ENCODE peak calls at places on chromosome 16, in six cellular contexts. G, T, W, Y, R and O are unnamed samples.

GRCh38 chr16:30963925-30964511 is 6.5 kb downstream of the SETD1A start:
- DNase-seq in G (no peak), T (no peak), W (no peak), Y (no peak), R (no peak), O (no peak)

GRCh38 chr16:55657616-55658015 is 1.8 kb downstream of the SLC6A2 start:
- DNase-seq in G (no peak), T (no peak), W (no peak), Y (no peak), R (no peak), O (no peak)

GRCh38 chr16:78377312-78377711 is 277.9 kb downstream of the WWOX start:
- DNase-seq in G (no peak), T (no peak), W (no peak), Y (no peak), R (no peak), O (no peak)

GRCh38 chr16:78443780-78444422 is 344.4 kb downstream of the WWOX start:
- DNase-seq in G (no peak), T (peak; percentile 44), W (no peak), Y (no peak), R (no peak), O (no peak)

GRCh38 chr16:75226550-75227360 is 8.0 kb downstream of the CTRB1 start:
- DNase-seq in G (no peak), T (no peak), W (peak; percentile 21), Y (no peak), R (no peak), O (no peak)

GRCh38 chr16:80792031-80792430 is 12.4 kb downstream of the CDYL2 start:
- DNase-seq in G (no peak), T (no peak), W (peak; percentile 65), Y (no peak), R (no peak), O (no peak)

GRCh38 chr16:81220369-81220768 is 18.1 kb upstream of the BCO1 start:
- DNase-seq in G (no peak), T (no peak), W (no peak), Y (no peak), R (no peak), O (no peak)

GRCh38 chr16:72985148-72985882 is 62.6 kb downstream of the ZFHX3 start:
- DNase-seq in G (no peak), T (no peak), W (no peak), Y (no peak), R (no peak), O (no peak)

GRCh38 chr16:54281535-54282201 is 4.9 kb downstream of the IRX3 start:
- DNase-seq in G (peak; percentile 34), T (no peak), W (no peak), Y (no peak), R (no peak), O (no peak)

GRCh38 chr16:19573997-19574396 is 18.5 kb downstream of the VPS35L start:
- DNase-seq in G (no peak), T (no peak), W (no peak), Y (no peak), R (no peak), O (no peak)

GRCh38 chr16:28207425-28207824 is 4.3 kb downstream of the XPO6 start:
- DNase-seq in G (no peak), T (no peak), W (peak; percentile 18), Y (no peak), R (no peak), O (no peak)

GRCh38 chr16:10168258-10168657 is 14.0 kb downstream of the GRIN2A start:
- DNase-seq in G (no peak), T (no peak), W (no peak), Y (no peak), R (no peak), O (no peak)

GRCh38 chr16:87809150-87809902 is 43.5 kb upstream of the KLHDC4 start:
- DNase-seq in G (no peak), T (no peak), W (peak; percentile 7), Y (peak; percentile 82), R (no peak), O (no peak)

GRCh38 chr16:58360041-58360634 is 32.1 kb upstream of the GINS3 start:
- DNase-seq in G (no peak), T (no peak), W (no peak), Y (no peak), R (no peak), O (no peak)

GRCh38 chr16:23408242-23409201 is 44.5 kb downstream of the COG7 start:
- DNase-seq in G (no peak), T (no peak), W (no peak), Y (no peak), R (no peak), O (no peak)

GRCh38 chr16:81493755-81494433 is 49.3 kb downstream of the CMIP start:
- DNase-seq in G (no peak), T (peak; percentile 84), W (peak; percentile 94), Y (peak; percentile 57), R (peak; percentile 21), O (peak; percentile 83)

GRCh38 chr16:67163164-67163902 is 1.2 kb upstream of the HSF4 start:
- DNase-seq in G (peak; percentile 56), T (no peak), W (peak; percentile 55), Y (no peak), R (no peak), O (no peak)

GRCh38 chr16:64416232-64417010 is 705.4 kb downstream of the CDH11 start:
- DNase-seq in G (no peak), T (no peak), W (peak; percentile 64), Y (no peak), R (no peak), O (no peak)

GRCh38 chr16:88785106-88785924 is at the start of gene PIEZO1:
- DNase-seq in G (peak; percentile 53), T (peak; percentile 93), W (peak; percentile 53), Y (no peak), R (no peak), O (peak; percentile 62)

GRCh38 chr16:30051518-30051917 is 14.0 kb upstream of the ALDOA start:
- DNase-seq in G (no peak), T (no peak), W (peak; percentile 75), Y (no peak), R (no peak), O (no peak)

GRCh38 chr16:50641818-50642187 is 39.3 kb downstream of the SNX20 start:
- DNase-seq in G (no peak), T (no peak), W (no peak), Y (no peak), R (no peak), O (no peak)

GRCh38 chr16:85057212-85057889 is 29.8 kb downstream of the KIAA0513 start:
- DNase-seq in G (peak; percentile 55), T (peak; percentile 78), W (no peak), Y (peak; percentile 48), R (no peak), O (peak; percentile 33)

GRCh38 chr16:11358531-11358930 is 13.3 kb downstream of the RMI2 start:
- DNase-seq in G (no peak), T (no peak), W (no peak), Y (no peak), R (no peak), O (no peak)

GRCh38 chr16:67116388-67117311 is 6.9 kb downstream of the PHAF1 start:
- DNase-seq in G (no peak), T (no peak), W (peak; percentile 26), Y (peak; percentile 66), R (no peak), O (no peak)

GRCh38 chr16:56747486-56748045 is 17.6 kb downstream of the NUP93 start:
- DNase-seq in G (no peak), T (no peak), W (no peak), Y (no peak), R (no peak), O (no peak)

DNA sequence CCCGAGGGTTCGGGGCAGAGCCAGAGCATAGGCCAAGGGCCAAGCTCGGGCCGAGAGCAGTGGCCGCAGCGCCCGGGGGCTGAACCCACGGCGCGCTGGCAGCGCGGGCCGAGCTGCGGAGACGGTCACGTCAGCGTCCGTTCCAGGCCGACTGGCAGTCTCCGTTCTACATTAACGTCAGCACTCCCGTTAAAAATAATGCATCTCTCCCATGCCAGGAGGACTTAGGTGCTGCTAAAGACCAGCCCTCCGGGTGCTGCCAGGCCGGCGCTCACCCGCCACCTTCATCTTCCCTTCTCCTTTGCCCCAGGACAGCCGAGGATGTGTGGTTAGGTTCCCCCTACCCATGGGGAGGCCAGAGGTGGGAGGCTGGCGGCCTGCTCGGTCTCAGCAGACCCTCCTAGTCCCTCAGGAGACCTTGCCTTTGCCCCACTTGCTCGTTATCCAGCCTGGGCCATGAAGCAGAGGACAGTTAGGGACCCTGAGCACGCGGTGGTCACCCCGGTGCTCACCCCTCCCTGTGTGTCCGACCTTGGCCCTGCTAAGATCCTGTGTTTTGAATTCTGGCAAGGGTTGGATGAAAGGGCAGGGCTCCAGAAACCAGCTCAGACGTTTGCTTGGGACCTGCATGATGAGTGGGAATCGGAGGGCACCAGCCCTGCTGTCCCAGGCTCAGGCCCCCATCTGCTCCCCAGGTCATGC is 570 bp downstream of the MPG start:
- DNase-seq in G (no peak), T (no peak), W (peak; percentile 49), Y (no peak), R (no peak), O (peak; percentile 43)
- TF ChIP-seq JUN in G (no peak), T (no peak), W (no peak), Y (no peak), R (no peak), O (no peak)

GRCh38 chr16:52095466-52095865 is 451.5 kb downstream of the TOX3 start:
- DNase-seq in G (no peak), T (no peak), W (no peak), Y (no peak), R (no peak), O (no peak)
- TF ChIP-seq JUN in G (no peak), T (no peak), W (no peak), Y (no peak), R (no peak), O (no peak)

GRCh38 chr16:17340804-17341203 is 130.0 kb downstream of the XYLT1 start:
- DNase-seq in G (no peak), T (no peak), W (no peak), Y (no peak), R (no peak), O (no peak)

GRCh38 chr16:17342031-17342430 is 128.7 kb downstream of the XYLT1 start:
- DNase-seq in G (no peak), T (no peak), W (no peak), Y (no peak), R (no peak), O (no peak)

GRCh38 chr16:17343729-17344128 is 127.0 kb downstream of the XYLT1 start:
- DNase-seq in G (no peak), T (no peak), W (no peak), Y (no peak), R (no peak), O (no peak)

GRCh38 chr16:17345043-17345442 is 125.7 kb downstream of the XYLT1 start:
- DNase-seq in G (no peak), T (no peak), W (no peak), Y (no peak), R (no peak), O (no peak)

DNA sequence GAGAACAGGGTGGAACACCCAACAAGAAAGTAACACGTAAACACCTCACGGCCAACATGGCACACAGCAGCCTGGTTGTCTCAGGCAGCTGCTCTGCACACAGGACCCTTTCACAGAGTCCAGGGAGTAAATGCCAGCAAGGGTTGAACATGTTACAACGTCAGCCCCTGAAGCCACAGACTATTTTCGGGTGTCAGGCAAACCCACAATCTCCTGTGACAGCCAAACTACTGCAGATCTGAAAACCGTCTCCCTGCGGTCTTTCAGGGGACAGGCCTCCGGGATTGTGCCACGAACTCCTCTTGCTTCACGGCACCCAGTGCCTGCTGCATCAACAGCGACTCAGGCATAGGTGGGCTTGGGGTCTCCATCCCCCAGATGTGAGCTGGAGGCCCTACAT is 127.7 kb downstream of the XYLT1 start:
- DNase-seq in G (no peak), T (no peak), W (no peak), Y (no peak), R (no peak), O (no peak)
- TF ChIP-seq JUN in G (no peak), T (no peak), W (no peak), Y (no peak), R (no peak), O (no peak)

GRCh38 chr16:1712791-1713261 is 6.8 kb downstream of the MAPK8IP3 start:
- DNase-seq in G (no peak), T (no peak), W (peak; percentile 38), Y (no peak), R (no peak), O (no peak)
- TF ChIP-seq JUN in G (no peak), T (no peak), W (no peak), Y (no peak), R (no peak), O (no peak)